ENCODE peak calls at places on chromosomes 6 and 20, in ten cellular contexts. Z, R, G, W, V, C, A, K, D and T are unnamed samples.

GRCh38 chr6:109237082-109237985 is 142.0 kb downstream of the CEP57L1 start:
- DNase-seq in Z (peak), R (no peak), G (no peak), W (no peak), V (no peak), C (no peak), A (no peak), K (no peak), D (no peak), T (peak)

GRCh38 chr6:74568851-74569250 is 637.0 kb downstream of the COL12A1 start:
- DNase-seq in Z (no peak), R (no peak), G (no peak), W (no peak), V (no peak), C (no peak), A (no peak), K (no peak), D (peak), T (no peak)

GRCh38 chr20:41248371-41249024 is 69.0 kb downstream of the ZHX3 start:
- DNase-seq in Z (no peak), R (peak), G (no peak), W (no peak), V (peak), C (no peak), A (no peak), K (no peak), D (peak), T (no peak)

GRCh38 chr6:34919651-34920050 is 30.6 kb downstream of the ANKS1A start:
- DNase-seq in Z (no peak), R (no peak), G (no peak), W (no peak), V (no peak), C (no peak), A (no peak), K (no peak), D (peak), T (no peak)

GRCh38 chr6:159760602-159761057 is 1.2 kb upstream of the ACAT2 start:
- DNase-seq in Z (no peak), R (no peak), G (no peak), W (no peak), V (no peak), C (no peak), A (no peak), K (no peak), D (peak), T (no peak)

GRCh38 chr6:132391391-132392291 is 9.6 kb downstream of the MOXD1 start:
- DNase-seq in Z (no peak), R (no peak), G (no peak), W (no peak), V (no peak), C (no peak), A (no peak), K (no peak), D (peak), T (no peak)

GRCh38 chr6:31203345-31203979 is 33.0 kb upstream of the POU5F1 start:
- DNase-seq in Z (peak), R (no peak), G (peak), W (peak), V (no peak), C (no peak), A (no peak), K (peak), D (peak), T (no peak)

GRCh38 chr6:111237757-111238260 is 150.5 kb downstream of the SLC16A10 start:
- DNase-seq in Z (no peak), R (no peak), G (no peak), W (no peak), V (no peak), C (no peak), A (no peak), K (no peak), D (no peak), T (no peak)

GRCh38 chr6:37242429-37243052 is 15.0 kb upstream of the TBC1D22B start:
- DNase-seq in Z (peak), R (no peak), G (no peak), W (no peak), V (peak), C (no peak), A (no peak), K (no peak), D (peak), T (no peak)

GRCh38 chr6:139133272-139133671 is 1.6 kb upstream of the HECA start:
- DNase-seq in Z (no peak), R (no peak), G (no peak), W (no peak), V (peak), C (no peak), A (no peak), K (no peak), D (no peak), T (no peak)

GRCh38 chr20:14556206-14556605 is 218.8 kb upstream of the FLRT3 start:
- DNase-seq in Z (no peak), R (no peak), G (no peak), W (no peak), V (no peak), C (no peak), A (no peak), K (no peak), D (no peak), T (no peak)

GRCh38 chr20:22473293-22473692 is 111.1 kb downstream of the FOXA2 start:
- DNase-seq in Z (no peak), R (no peak), G (no peak), W (no peak), V (no peak), C (no peak), A (no peak), K (no peak), D (no peak), T (no peak)

GRCh38 chr6:84408028-84408427 is 180.6 kb upstream of the CEP162 start:
- DNase-seq in Z (no peak), R (no peak), G (no peak), W (no peak), V (no peak), C (no peak), A (no peak), K (no peak), D (no peak), T (no peak)

GRCh38 chr6:116564921-116565872 is 6.1 kb upstream of the RWDD1 start:
- DNase-seq in Z (peak), R (peak), G (no peak), W (no peak), V (no peak), C (no peak), A (peak), K (no peak), D (peak), T (no peak)

GRCh38 chr6:158955265-158955664 is 44.7 kb downstream of the RSPH3 start:
- DNase-seq in Z (no peak), R (no peak), G (no peak), W (no peak), V (no peak), C (no peak), A (no peak), K (no peak), D (no peak), T (no peak)